ENCODE peak calls at places on chromosome 13, in seven cellular contexts. One of them, this sample, is unnamed.

GRCh38 chr13:43545317-43545874 is 241.4 kb downstream of the ENOX1 start:
- DNase-seq in K562: no peak
- DNase-seq in breast epithelium: no peak
- DNase-seq in GM12878: no peak
- DNase-seq in stomach: no peak
- DNase-seq in endothelial cell of umbilical vein: peak; percentile 15
- DNase-seq in HCT116: no peak
- DNase-seq in this sample: no peak

GRCh38 chr13:74136089-74136658 is 2.0 kb upstream of the KLF12 start:
- DNase-seq in stomach: peak; percentile 28
- DNase-seq in endothelial cell of umbilical vein: peak; percentile 62
- DNase-seq in breast epithelium: peak; percentile 52
- DNase-seq in K562: no peak
- DNase-seq in GM12878: no peak
- DNase-seq in HCT116: no peak
- DNase-seq in this sample: no peak

GRCh38 chr13:40664100-40665060 is 2.1 kb downstream of the FOXO1 start:
- DNase-seq in HCT116: no peak
- DNase-seq in endothelial cell of umbilical vein: peak; percentile 64
- DNase-seq in stomach: peak; percentile 82
- DNase-seq in GM12878: no peak
- DNase-seq in K562: peak; percentile 54
- DNase-seq in breast epithelium: peak; percentile 66
- DNase-seq in this sample: peak; percentile 42

GRCh38 chr13:113621046-113621445 is 36.5 kb downstream of the TFDP1 start:
- DNase-seq in GM12878: no peak
- DNase-seq in breast epithelium: peak; percentile 25
- DNase-seq in endothelial cell of umbilical vein: no peak
- DNase-seq in HCT116: no peak
- DNase-seq in K562: no peak
- DNase-seq in stomach: no peak
- DNase-seq in this sample: no peak

GRCh38 chr13:30466841-30467252 is 1.1 kb upstream of the HMGB1 start:
- DNase-seq in breast epithelium: no peak
- DNase-seq in endothelial cell of umbilical vein: no peak
- DNase-seq in HCT116: no peak
- DNase-seq in GM12878: no peak
- DNase-seq in stomach: no peak
- DNase-seq in K562: peak; percentile 51
- DNase-seq in this sample: no peak

GRCh38 chr13:76993021-76993420 is 1.1 kb downstream of the CLN5 start:
- DNase-seq in breast epithelium: no peak
- DNase-seq in K562: no peak
- DNase-seq in GM12878: no peak
- DNase-seq in endothelial cell of umbilical vein: no peak
- DNase-seq in HCT116: no peak
- DNase-seq in stomach: no peak
- DNase-seq in this sample: no peak

GRCh38 chr13:44974056-44974798 is 15.0 kb downstream of the NUFIP1 start:
- DNase-seq in breast epithelium: no peak
- DNase-seq in K562: peak; percentile 20
- DNase-seq in stomach: peak; percentile 66
- DNase-seq in endothelial cell of umbilical vein: peak; percentile 84
- DNase-seq in HCT116: no peak
- DNase-seq in GM12878: peak; percentile 37
- DNase-seq in this sample: no peak

GRCh38 chr13:94389544-94390351 is 89.7 kb downstream of the DCT start:
- DNase-seq in GM12878: no peak
- DNase-seq in HCT116: no peak
- DNase-seq in breast epithelium: no peak
- DNase-seq in stomach: no peak
- DNase-seq in endothelial cell of umbilical vein: no peak
- DNase-seq in K562: peak; percentile 26
- DNase-seq in this sample: no peak

GRCh38 chr13:86425127-86425526 is 625.9 kb upstream of the SLITRK6 start:
- DNase-seq in endothelial cell of umbilical vein: no peak
- DNase-seq in K562: no peak
- DNase-seq in stomach: no peak
- DNase-seq in breast epithelium: no peak
- DNase-seq in GM12878: no peak
- DNase-seq in HCT116: no peak
- DNase-seq in this sample: no peak

GRCh38 chr13:39148513-39148961 is 110.3 kb downstream of the NHLRC3 start:
- DNase-seq in breast epithelium: no peak
- DNase-seq in stomach: no peak
- DNase-seq in HCT116: no peak
- DNase-seq in K562: no peak
- DNase-seq in endothelial cell of umbilical vein: no peak
- DNase-seq in GM12878: no peak
- DNase-seq in this sample: no peak

GRCh38 chr13:38630780-38631179 is 56.1 kb upstream of the FREM2 start:
- DNase-seq in K562: no peak
- DNase-seq in GM12878: no peak
- DNase-seq in stomach: no peak
- DNase-seq in breast epithelium: no peak
- DNase-seq in HCT116: no peak
- DNase-seq in endothelial cell of umbilical vein: no peak
- DNase-seq in this sample: no peak

GRCh38 chr13:52804202-52804641 is 44.2 kb downstream of the PCDH8 start:
- DNase-seq in stomach: no peak
- DNase-seq in endothelial cell of umbilical vein: no peak
- DNase-seq in GM12878: no peak
- DNase-seq in HCT116: no peak
- DNase-seq in breast epithelium: no peak
- DNase-seq in K562: no peak
- DNase-seq in this sample: no peak

GRCh38 chr13:27822258-27822872 is 30.1 kb downstream of the GSX1 start:
- DNase-seq in stomach: no peak
- DNase-seq in K562: no peak
- DNase-seq in endothelial cell of umbilical vein: peak; percentile 6
- DNase-seq in breast epithelium: no peak
- DNase-seq in GM12878: no peak
- DNase-seq in HCT116: no peak
- DNase-seq in this sample: no peak

GRCh38 chr13:73765651-73766384 is 368.4 kb downstream of the KLF12 start:
- DNase-seq in GM12878: no peak
- DNase-seq in HCT116: no peak
- DNase-seq in stomach: peak; percentile 81
- DNase-seq in breast epithelium: peak; percentile 57
- DNase-seq in endothelial cell of umbilical vein: peak; percentile 95
- DNase-seq in K562: peak; percentile 6
- DNase-seq in this sample: no peak

GRCh38 chr13:113999618-113999910 is 25.7 kb upstream of the C13orf46 start:
- DNase-seq in K562: no peak
- DNase-seq in endothelial cell of umbilical vein: no peak
- DNase-seq in GM12878: no peak
- DNase-seq in stomach: no peak
- DNase-seq in breast epithelium: no peak
- DNase-seq in HCT116: no peak
- DNase-seq in this sample: no peak

GRCh38 chr13:87677043-87677333 is 5.8 kb downstream of the SLITRK5 start:
- DNase-seq in K562: no peak
- DNase-seq in endothelial cell of umbilical vein: no peak
- DNase-seq in breast epithelium: no peak
- DNase-seq in stomach: no peak
- DNase-seq in GM12878: no peak
- DNase-seq in HCT116: no peak
- DNase-seq in this sample: no peak

GRCh38 chr13:112152846-112153245 is 85.9 kb downstream of the SOX1 start:
- DNase-seq in GM12878: no peak
- DNase-seq in K562: no peak
- DNase-seq in endothelial cell of umbilical vein: no peak
- DNase-seq in stomach: no peak
- DNase-seq in breast epithelium: peak; percentile 28
- DNase-seq in HCT116: no peak
- DNase-seq in this sample: no peak

GRCh38 chr13:112153846-112154245 is 86.9 kb downstream of the SOX1 start:
- DNase-seq in stomach: no peak
- DNase-seq in breast epithelium: peak; percentile 33
- DNase-seq in GM12878: no peak
- DNase-seq in K562: no peak
- DNase-seq in endothelial cell of umbilical vein: no peak
- DNase-seq in HCT116: no peak
- DNase-seq in this sample: no peak

GRCh38 chr13:112154301-112155060 is 87.5 kb downstream of the SOX1 start:
- DNase-seq in GM12878: no peak
- DNase-seq in HCT116: no peak
- DNase-seq in stomach: no peak
- DNase-seq in breast epithelium: peak; percentile 25
- DNase-seq in K562: no peak
- DNase-seq in endothelial cell of umbilical vein: no peak
- DNase-seq in this sample: no peak

GRCh38 chr13:112153364-112153763 is 86.4 kb downstream of the SOX1 start:
- DNase-seq in breast epithelium: peak; percentile 3
- DNase-seq in stomach: no peak
- DNase-seq in GM12878: no peak
- DNase-seq in K562: no peak
- DNase-seq in HCT116: no peak
- DNase-seq in endothelial cell of umbilical vein: no peak
- DNase-seq in this sample: no peak

GRCh38 chr13:112150352-112150751 is 83.4 kb downstream of the SOX1 start:
- DNase-seq in stomach: no peak
- DNase-seq in GM12878: no peak
- DNase-seq in endothelial cell of umbilical vein: no peak
- DNase-seq in HCT116: no peak
- DNase-seq in K562: no peak
- DNase-seq in breast epithelium: no peak
- DNase-seq in this sample: no peak
- TF ChIP-seq POLR2AphosphoS5 in stomach: no peak
- TF ChIP-seq POLR2AphosphoS5 in GM12878: no peak
- TF ChIP-seq POLR2AphosphoS5 in endothelial cell of umbilical vein: no peak
- TF ChIP-seq POLR2AphosphoS5 in HCT116: no peak
- TF ChIP-seq POLR2AphosphoS5 in K562: no peak
- TF ChIP-seq POLR2AphosphoS5 in breast epithelium: no peak
- TF ChIP-seq POLR2AphosphoS5 in this sample: no peak

DNA sequence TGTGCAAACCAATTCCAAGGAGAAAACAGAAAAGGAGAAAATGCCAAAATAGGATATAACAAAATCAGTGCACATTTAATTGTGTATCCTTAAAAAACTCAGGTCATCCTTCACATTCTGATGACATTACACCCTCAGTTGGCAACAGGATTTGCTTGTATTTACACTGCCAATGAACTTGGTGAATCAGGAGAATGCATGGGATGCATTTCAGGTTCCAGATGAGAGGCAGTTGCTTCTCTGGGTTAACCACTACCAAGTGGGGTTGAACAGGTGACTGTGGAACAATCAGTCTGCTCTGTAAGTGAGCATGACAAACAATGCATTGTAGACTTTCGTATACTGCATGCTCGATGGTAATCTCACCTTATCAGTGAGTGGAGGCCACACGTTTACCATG is 79.1 kb downstream of the STARD13 start:
- DNase-seq in GM12878: no peak
- DNase-seq in breast epithelium: no peak
- DNase-seq in endothelial cell of umbilical vein: no peak
- DNase-seq in stomach: no peak
- DNase-seq in K562: no peak
- DNase-seq in HCT116: no peak
- DNase-seq in this sample: no peak
- TF ChIP-seq POLR2A in GM12878: no peak
- TF ChIP-seq POLR2A in breast epithelium: no peak
- TF ChIP-seq POLR2A in endothelial cell of umbilical vein: no peak
- TF ChIP-seq POLR2A in stomach: no peak
- TF ChIP-seq POLR2A in K562: no peak
- TF ChIP-seq POLR2A in HCT116: no peak
- TF ChIP-seq POLR2A in this sample: no peak

GRCh38 chr13:51639171-51639570 is 54.9 kb downstream of the WDFY2 start:
- DNase-seq in stomach: no peak
- DNase-seq in K562: no peak
- DNase-seq in breast epithelium: no peak
- DNase-seq in HCT116: no peak
- DNase-seq in GM12878: no peak
- DNase-seq in endothelial cell of umbilical vein: no peak
- DNase-seq in this sample: no peak
- TF ChIP-seq POLR2AphosphoS5 in stomach: no peak
- TF ChIP-seq POLR2AphosphoS5 in K562: no peak
- TF ChIP-seq POLR2AphosphoS5 in breast epithelium: no peak
- TF ChIP-seq POLR2AphosphoS5 in HCT116: no peak
- TF ChIP-seq POLR2AphosphoS5 in GM12878: no peak
- TF ChIP-seq POLR2AphosphoS5 in endothelial cell of umbilical vein: no peak
- TF ChIP-seq POLR2AphosphoS5 in this sample: no peak

DNA sequence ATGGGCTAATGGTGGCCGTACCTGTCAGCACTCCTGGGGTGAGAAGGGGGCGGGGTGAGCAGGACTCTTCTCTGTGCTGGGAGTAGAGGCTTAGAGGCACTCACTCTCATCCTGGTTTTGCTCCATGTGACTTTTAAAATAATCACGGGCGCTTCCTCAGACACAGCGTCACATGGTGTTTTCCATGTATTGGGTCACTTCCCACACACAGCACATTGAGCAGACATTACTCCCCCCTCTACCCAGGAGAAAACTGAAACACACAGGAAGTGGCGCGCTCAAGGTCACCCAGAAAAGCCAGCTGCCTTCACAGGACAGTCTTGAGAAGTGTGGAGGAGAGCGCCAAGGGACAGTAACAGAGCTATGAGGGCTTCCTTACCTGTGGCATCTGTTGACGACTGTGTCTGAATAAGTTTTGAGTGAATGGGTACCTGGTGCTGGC is 23.2 kb downstream of the SPATA13 start:
- DNase-seq in breast epithelium: no peak
- DNase-seq in HCT116: no peak
- DNase-seq in K562: no peak
- DNase-seq in stomach: no peak
- DNase-seq in GM12878: no peak
- DNase-seq in endothelial cell of umbilical vein: no peak
- DNase-seq in this sample: no peak
- TF ChIP-seq POLR2A in breast epithelium: no peak
- TF ChIP-seq POLR2A in HCT116: no peak
- TF ChIP-seq POLR2A in K562: no peak
- TF ChIP-seq POLR2A in stomach: no peak
- TF ChIP-seq POLR2A in GM12878: no peak
- TF ChIP-seq POLR2A in endothelial cell of umbilical vein: no peak
- TF ChIP-seq POLR2A in this sample: no peak

GRCh38 chr13:109155301-109155761 is 525.9 kb downstream of the MYO16 start:
- DNase-seq in HCT116: peak; percentile 37
- DNase-seq in breast epithelium: no peak
- DNase-seq in stomach: no peak
- DNase-seq in endothelial cell of umbilical vein: peak; percentile 63
- DNase-seq in K562: no peak
- DNase-seq in GM12878: no peak
- DNase-seq in this sample: no peak

GRCh38 chr13:109159650-109160309 is 530.4 kb downstream of the MYO16 start:
- DNase-seq in GM12878: no peak
- DNase-seq in breast epithelium: no peak
- DNase-seq in HCT116: no peak
- DNase-seq in K562: no peak
- DNase-seq in endothelial cell of umbilical vein: no peak
- DNase-seq in stomach: no peak
- DNase-seq in this sample: no peak

GRCh38 chr13:109158383-109158782 is 529.0 kb downstream of the MYO16 start:
- DNase-seq in HCT116: no peak
- DNase-seq in endothelial cell of umbilical vein: no peak
- DNase-seq in K562: no peak
- DNase-seq in stomach: no peak
- DNase-seq in GM12878: no peak
- DNase-seq in breast epithelium: no peak
- DNase-seq in this sample: no peak

GRCh38 chr13:109156181-109156935 is 526.9 kb downstream of the MYO16 start:
- DNase-seq in breast epithelium: no peak
- DNase-seq in stomach: no peak
- DNase-seq in endothelial cell of umbilical vein: peak; percentile 91
- DNase-seq in HCT116: no peak
- DNase-seq in K562: no peak
- DNase-seq in GM12878: no peak
- DNase-seq in this sample: no peak

GRCh38 chr13:109157275-109157674 is 527.9 kb downstream of the MYO16 start:
- DNase-seq in GM12878: no peak
- DNase-seq in K562: no peak
- DNase-seq in breast epithelium: no peak
- DNase-seq in endothelial cell of umbilical vein: no peak
- DNase-seq in stomach: no peak
- DNase-seq in HCT116: no peak
- DNase-seq in this sample: no peak
- TF ChIP-seq POLR2AphosphoS5 in GM12878: no peak
- TF ChIP-seq POLR2AphosphoS5 in K562: no peak
- TF ChIP-seq POLR2AphosphoS5 in breast epithelium: no peak
- TF ChIP-seq POLR2AphosphoS5 in endothelial cell of umbilical vein: no peak
- TF ChIP-seq POLR2AphosphoS5 in stomach: no peak
- TF ChIP-seq POLR2AphosphoS5 in HCT116: no peak
- TF ChIP-seq POLR2AphosphoS5 in this sample: no peak